ENCODE peak calls at places on chromosomes 3 and 15, in seven cellular contexts. O is sigmoid colon, W is tibial artery, R is IMR-90, P is transverse colon, X is endodermal cell, I is MM.1S. F is an unnamed sample.

GRCh38 chr3:31567036-31567435 is 34.3 kb downstream of the STT3B start:
- DNase-seq in O (no peak), W (no peak), R (no peak), P (no peak), X (peak; percentile 68), I (no peak), F (no peak)

GRCh38 chr15:89822951-89823701 is 8.5 kb upstream of the ANPEP start:
- DNase-seq in O (no peak), W (no peak), R (peak; percentile 18), P (no peak), X (no peak), I (no peak), F (no peak)

GRCh38 chr3:14587733-14588360 is 47.7 kb upstream of the GRIP2 start:
- DNase-seq in O (no peak), W (no peak), R (peak; percentile 58), P (no peak), X (no peak), I (no peak), F (no peak)

GRCh38 chr15:89096664-89097063 is 8.4 kb downstream of the ABHD2 start:
- DNase-seq in O (peak; percentile 62), W (no peak), R (peak; percentile 68), P (no peak), X (no peak), I (no peak), F (no peak)

GRCh38 chr3:182133752-182134151 is 422.0 kb downstream of the SOX2 start:
- DNase-seq in O (no peak), W (no peak), R (no peak), P (no peak), X (no peak), I (no peak), F (no peak)

GRCh38 chr3:124053871-124054270 is 61.9 kb upstream of the ROPN1 start:
- DNase-seq in O (no peak), W (no peak), R (no peak), P (no peak), X (peak; percentile 20), I (peak; percentile 7), F (no peak)

GRCh38 chr3:177448987-177449975 is 252.0 kb upstream of the TBL1XR1 start:
- DNase-seq in O (no peak), W (no peak), R (peak; percentile 78), P (no peak), X (no peak), I (no peak), F (no peak)

GRCh38 chr3:100048248-100048647 is 66.1 kb downstream of the FILIP1L start:
- DNase-seq in O (no peak), W (no peak), R (no peak), P (no peak), X (no peak), I (no peak), F (no peak)

GRCh38 chr3:178302966-178303930 is 233.0 kb upstream of the KCNMB2 start:
- DNase-seq in O (no peak), W (no peak), R (no peak), P (no peak), X (no peak), I (no peak), F (no peak)

GRCh38 chr15:84911879-84912660 is 27.6 kb downstream of the SLC28A1 start:
- DNase-seq in O (peak; percentile 97), W (peak; percentile 96), R (peak; percentile 99), P (peak; percentile 61), X (no peak), I (peak; percentile 17), F (peak; percentile 91)

GRCh38 chr3:177599331-177599730 is 402.0 kb upstream of the TBL1XR1 start:
- DNase-seq in O (no peak), W (no peak), R (no peak), P (no peak), X (no peak), I (no peak), F (no peak)

GRCh38 chr3:58326267-58326932 is 6.3 kb upstream of the PXK start:
- DNase-seq in O (no peak), W (no peak), R (no peak), P (no peak), X (no peak), I (no peak), F (no peak)

GRCh38 chr15:64197425-64197824 is 34.6 kb upstream of the PPIB start:
- DNase-seq in O (no peak), W (no peak), R (no peak), P (no peak), X (no peak), I (no peak), F (no peak)

GRCh38 chr3:150771600-150771999 is 8.6 kb upstream of the SIAH2 start:
- DNase-seq in O (no peak), W (no peak), R (no peak), P (no peak), X (no peak), I (no peak), F (no peak)

GRCh38 chr3:2870714-2871353 is 239.3 kb downstream of the IL5RA start:
- DNase-seq in O (no peak), W (no peak), R (no peak), P (no peak), X (no peak), I (no peak), F (no peak)

GRCh38 chr15:42059661-42060476 is 34.5 kb downstream of the PLA2G4D start:
- DNase-seq in O (no peak), W (peak; percentile 49), R (peak; percentile 21), P (peak; percentile 70), X (peak; percentile 92), I (peak; percentile 58), F (peak; percentile 49)

GRCh38 chr3:26638113-26638512 is 15.5 kb downstream of the LRRC3B start:
- DNase-seq in O (no peak), W (no peak), R (no peak), P (no peak), X (no peak), I (no peak), F (no peak)

GRCh38 chr15:91861223-91861622 is 7.7 kb downstream of the SLCO3A1 start:
- DNase-seq in O (no peak), W (no peak), R (no peak), P (no peak), X (no peak), I (no peak), F (no peak)

GRCh38 chr3:42476225-42477160 is 25.9 kb upstream of the VIPR1 start:
- DNase-seq in O (no peak), W (peak; percentile 49), R (no peak), P (peak; percentile 62), X (no peak), I (no peak), F (no peak)

GRCh38 chr3:188854395-188855149 is 317.2 kb upstream of the TPRG1 start:
- DNase-seq in O (no peak), W (no peak), R (peak; percentile 86), P (no peak), X (no peak), I (no peak), F (peak; percentile 67)

GRCh38 chr3:17795733-17796132 is 53.3 kb upstream of the TBC1D5 start:
- DNase-seq in O (no peak), W (no peak), R (peak; percentile 1), P (no peak), X (no peak), I (no peak), F (no peak)

DNA sequence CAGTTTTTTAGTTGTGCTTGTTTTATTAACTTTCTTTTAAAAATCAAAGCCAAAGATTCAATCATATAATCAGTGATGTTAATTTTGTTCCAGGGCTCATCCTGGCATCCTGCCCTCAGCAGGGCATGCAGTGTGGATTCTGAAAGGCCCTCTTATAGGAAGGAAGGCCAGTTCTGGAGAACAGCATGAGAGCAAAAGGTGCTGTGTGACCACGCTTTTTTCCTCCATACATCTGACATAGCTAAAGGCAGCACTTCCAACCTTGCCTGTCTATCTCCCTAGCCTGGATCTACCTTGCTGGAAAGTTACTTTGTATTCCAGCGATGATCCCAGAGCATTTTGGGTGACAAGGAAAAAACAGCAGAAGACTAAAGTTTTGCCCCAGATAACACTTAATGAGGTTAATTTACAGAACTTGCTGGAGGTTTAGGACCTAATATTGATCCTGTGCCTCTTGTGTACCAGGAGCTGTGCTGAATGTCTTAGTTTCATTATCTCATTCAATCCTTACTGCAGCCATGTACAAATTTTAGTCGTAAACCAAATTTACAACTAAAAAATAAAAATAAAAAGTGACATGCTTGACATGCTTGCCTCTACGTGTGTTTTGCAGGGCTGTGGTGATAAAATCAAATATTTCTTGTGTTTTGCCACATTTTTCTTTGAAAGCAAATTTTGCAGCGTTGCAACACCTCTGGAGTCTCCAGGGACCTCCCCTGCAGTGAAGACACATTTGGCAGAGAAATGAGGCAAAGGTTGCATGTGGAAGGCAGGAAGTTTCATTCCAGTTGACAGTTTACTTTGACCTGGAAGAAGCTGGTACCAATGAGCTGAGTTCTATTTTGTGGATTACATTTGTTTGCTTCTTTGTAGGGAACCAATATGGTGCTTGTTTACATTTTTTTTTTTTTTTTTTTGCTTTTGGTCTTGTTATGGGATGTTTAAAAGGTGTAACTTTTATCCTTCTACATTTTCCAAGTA is 13.2 kb downstream of the IL1RAP start:
- DNase-seq in O (no peak), W (no peak), R (no peak), P (no peak), X (no peak), I (no peak), F (no peak)
- H3K27ac ChIP-seq in O (no peak overlapping the region), W (no peak overlapping the region), R (no peak overlapping the region), P (no peak overlapping the region), X (no peak overlapping the region), I (no peak overlapping the region), F (no peak overlapping the region)

GRCh38 chr3:129001101-129001816 is at the start of gene EFCC1:
- DNase-seq in O (peak; percentile 90), W (peak; percentile 48), R (no peak), P (peak; percentile 46), X (peak; percentile 86), I (no peak), F (peak; percentile 77)
- H3K4me1 ChIP-seq in O (no peaks in the 10 kb centered on the region), W (no peaks in the 10 kb centered on the region), R (peaks cover 10% of the 10 kb centered on the region), P (peaks cover 13% of the 10 kb centered on the region), X (peaks cover 7% of the 10 kb centered on the region), I (peaks cover 17% of the 10 kb centered on the region), F (no peaks in the 10 kb centered on the region)

DNA sequence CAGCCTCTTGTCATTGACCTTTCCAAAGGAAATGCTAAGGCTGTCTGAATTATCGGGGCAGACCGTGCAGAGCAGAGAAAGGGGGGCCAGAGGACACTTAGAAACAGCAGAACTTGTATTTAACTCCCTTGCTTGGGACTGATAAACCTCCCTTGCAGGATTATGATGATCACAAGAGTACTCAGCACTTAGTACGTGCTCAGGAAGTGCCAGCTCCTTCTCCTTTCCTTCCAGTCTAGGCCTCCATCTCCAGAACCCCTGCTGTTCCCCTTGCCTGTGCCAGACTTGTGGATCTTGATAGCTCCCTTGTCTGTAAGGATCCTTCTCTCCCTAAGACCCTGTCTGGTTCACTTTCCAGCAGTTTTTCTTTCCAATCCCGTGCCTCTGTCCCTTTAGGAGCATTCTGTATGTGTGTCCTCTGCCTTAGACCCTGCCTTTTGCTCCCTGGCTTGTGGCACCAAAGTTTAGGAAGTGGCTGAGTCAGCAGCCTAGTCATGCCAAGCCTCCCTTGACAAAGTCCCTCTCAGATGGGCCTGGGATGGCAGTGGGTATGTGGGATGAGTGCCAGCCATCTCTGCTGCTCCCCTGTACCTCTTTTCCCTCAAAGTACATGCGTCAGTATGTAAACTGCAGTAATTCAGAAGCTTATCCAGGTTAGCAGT is 795 bp downstream of the SORD start:
- DNase-seq in O (no peak), W (no peak), R (peak; percentile 5), P (no peak), X (peak; percentile 63), I (no peak), F (no peak)
- H3K27ac ChIP-seq in O (peak overlapping the region; percentile 76), W (peak overlapping the region; percentile 77), R (no peak overlapping the region), P (peak overlapping the region; percentile 67), X (no peak overlapping the region), I (no peak overlapping the region), F (peak overlapping the region; percentile 48)

DNA sequence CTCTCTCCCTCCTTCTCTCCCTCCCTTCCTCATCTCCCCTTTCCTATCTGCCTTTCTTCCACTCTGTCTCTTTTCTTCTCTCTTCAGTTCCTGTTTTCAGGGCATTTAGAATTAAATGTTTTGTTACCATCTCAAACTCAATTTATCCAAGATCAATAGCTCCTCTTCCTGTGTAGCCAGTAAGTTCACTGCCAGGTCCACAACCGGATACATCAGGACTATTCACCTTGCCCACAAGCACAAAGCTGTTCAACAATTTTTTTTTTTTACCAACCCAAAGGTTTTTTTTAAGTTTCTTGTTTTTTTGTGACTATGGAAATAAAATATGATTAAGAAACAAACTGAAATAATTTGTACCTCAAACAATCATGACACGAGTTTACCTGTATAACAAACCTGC is 26.1 kb downstream of the FBN1 start:
- DNase-seq in O (no peak), W (no peak), R (no peak), P (no peak), X (no peak), I (no peak), F (no peak)
- H3K4me1 ChIP-seq in O (no peaks in the 10 kb centered on the region), W (no peaks in the 10 kb centered on the region), R (peaks cover 12% of the 10 kb centered on the region), P (no peaks in the 10 kb centered on the region), X (no peaks in the 10 kb centered on the region), I (no peaks in the 10 kb centered on the region), F (no peaks in the 10 kb centered on the region)